ENCODE peak calls at places on chromosomes 6 and 20, in six cellular contexts. V is astrocyte of the spinal cord, F is IMR-90, C is fibroblast of lung, T is OCI-LY7, Y is psoas muscle. D is an unnamed sample.
A peak's percentile ranks its signal among the peaks of the same experiment; 100 is the strongest.

GRCh38 chr6:117976030-117976651 is 69.1 kb downstream of the SLC35F1 start:
- DNase-seq in V (peak; percentile 57), F (peak; percentile 44), Y (no peak), T (peak; percentile 53), C (peak; percentile 55), D (peak; percentile 63)

GRCh38 chr6:69622230-69622629 is 174.6 kb downstream of the LMBRD1 start:
- DNase-seq in Y (no peak), F (no peak), V (no peak), C (no peak), T (no peak), D (no peak)

GRCh38 chr6:45933855-45934254 is 81.8 kb downstream of the CLIC5 start:
- DNase-seq in C (no peak), V (peak; percentile 89), T (no peak), F (no peak), Y (no peak), D (no peak)

GRCh38 chr20:36491901-36492617 is 49.3 kb upstream of the MYL9 start:
- DNase-seq in T (peak; percentile 51), F (no peak), Y (no peak), C (no peak), V (peak; percentile 47), D (peak; percentile 80)

GRCh38 chr6:72788188-72788587 is 166.3 kb downstream of the KCNQ5 start:
- DNase-seq in T (no peak), F (peak; percentile 85), V (peak; percentile 64), Y (no peak), C (peak; percentile 36), D (peak; percentile 91)

GRCh38 chr6:72413884-72414283 is 208.0 kb upstream of the KCNQ5 start:
- DNase-seq in F (peak; percentile 76), C (no peak), V (no peak), T (no peak), Y (no peak), D (no peak)

GRCh38 chr6:97913721-97914120 is 630.7 kb upstream of the MMS22L start:
- DNase-seq in C (no peak), Y (no peak), V (no peak), F (no peak), T (no peak), D (no peak)

GRCh38 chr6:34360556-34360955 is 31.9 kb downstream of the NUDT3 start:
- DNase-seq in T (no peak), V (peak; percentile 79), Y (no peak), F (peak; percentile 80), C (peak; percentile 47), D (no peak)

GRCh38 chr6:106510090-106510970 is 119.0 kb downstream of the RTN4IP1 start:
- DNase-seq in Y (peak; percentile 29), F (no peak), V (peak; percentile 49), T (peak; percentile 92), C (peak; percentile 59), D (peak; percentile 95)

GRCh38 chr6:25623874-25624273 is 28.1 kb upstream of the SCGN start:
- DNase-seq in F (no peak), T (no peak), C (no peak), Y (no peak), V (no peak), D (no peak)

GRCh38 chr20:40744494-40745175 is 55.6 kb upstream of the MAFB start:
- DNase-seq in T (peak; percentile 82), F (no peak), C (no peak), V (no peak), Y (no peak), D (no peak)

GRCh38 chr20:1938464-1939269 is 43.5 kb downstream of the SIRPA start:
- DNase-seq in C (no peak), T (no peak), F (no peak), V (no peak), Y (no peak), D (no peak)

GRCh38 chr6:168011291-168011690 is 13.8 kb downstream of the KIF25 start:
- DNase-seq in C (no peak), Y (no peak), V (no peak), T (no peak), F (no peak), D (no peak)
- TF ChIP-seq CTCF in C (no peak), Y (no peak), V (no peak), T (no peak), F (no peak), D (no peak)

DNA sequence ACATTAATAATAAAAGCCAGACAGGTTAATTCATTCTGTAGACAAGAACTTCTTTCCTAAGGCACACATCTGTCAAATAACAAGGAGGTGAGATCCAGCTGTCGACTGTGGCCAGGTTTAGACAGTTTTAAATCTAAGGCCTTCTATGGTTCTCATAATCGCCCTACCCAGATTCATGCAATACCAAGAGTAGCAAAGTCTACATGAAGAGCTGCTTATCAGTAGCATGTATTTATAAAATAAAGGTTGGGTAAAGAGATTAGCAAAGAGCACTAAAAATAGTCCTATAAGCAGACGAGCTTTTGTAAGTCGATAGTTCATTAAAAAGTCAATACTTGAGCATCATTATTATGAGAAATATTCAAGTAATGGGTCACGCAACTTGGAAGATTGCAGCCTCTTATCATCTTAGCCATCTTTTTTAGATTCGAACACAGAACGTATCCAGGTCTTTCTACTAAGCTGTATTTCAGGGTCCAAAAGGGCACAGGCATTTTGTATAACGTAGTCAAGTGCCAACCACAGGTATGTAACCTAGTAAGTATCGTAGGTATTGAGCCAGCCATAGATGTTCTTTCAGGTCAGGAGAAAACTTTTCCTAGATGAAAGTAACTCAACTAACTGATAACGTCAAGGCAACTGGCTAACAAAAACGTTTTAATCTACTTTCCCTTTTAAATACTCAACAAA is 3.1 kb downstream of the CNKSR3 start:
- DNase-seq in F (no peak), V (no peak), T (no peak), Y (no peak), C (no peak), D (no peak)
- H3K4me3 ChIP-seq in F (no peak overlapping the region), V (no peak overlapping the region), T (no peak overlapping the region), Y (peak overlapping the region; percentile 81), C (peak overlapping the region; percentile 89), D (no peak overlapping the region)

GRCh38 chr6:13296536-13296997 is 31.8 kb downstream of the TBC1D7 start:
- DNase-seq in V (no peak), T (peak; percentile 92), C (no peak), F (no peak), Y (no peak), D (no peak)
- TF ChIP-seq CTCF in V (no peak), T (peak; percentile 58), C (no peak), F (no peak), Y (no peak), D (no peak)

GRCh38 chr6:148348778-148349177 is 6.1 kb downstream of the SASH1 start:
- DNase-seq in C (no peak), V (no peak), T (no peak), Y (no peak), F (no peak), D (no peak)

GRCh38 chr6:148348335-148348734 is 5.7 kb downstream of the SASH1 start:
- DNase-seq in V (no peak), Y (no peak), F (no peak), T (no peak), C (no peak), D (no peak)

GRCh38 chr6:148345578-148345977 is 2.9 kb downstream of the SASH1 start:
- DNase-seq in V (no peak), F (no peak), T (no peak), Y (no peak), C (no peak), D (no peak)

GRCh38 chr6:148349466-148349865 is 6.8 kb downstream of the SASH1 start:
- DNase-seq in C (no peak), T (no peak), F (no peak), V (no peak), Y (no peak), D (peak; percentile 52)

GRCh38 chr6:148347076-148348054 is 4.7 kb downstream of the SASH1 start:
- DNase-seq in C (no peak), T (no peak), Y (no peak), V (no peak), F (no peak), D (no peak)
- H3K4me3 ChIP-seq in C (no peak overlapping the region), T (no peak overlapping the region), Y (no peak overlapping the region), V (no peak overlapping the region), F (no peak overlapping the region), D (no peak overlapping the region)

DNA sequence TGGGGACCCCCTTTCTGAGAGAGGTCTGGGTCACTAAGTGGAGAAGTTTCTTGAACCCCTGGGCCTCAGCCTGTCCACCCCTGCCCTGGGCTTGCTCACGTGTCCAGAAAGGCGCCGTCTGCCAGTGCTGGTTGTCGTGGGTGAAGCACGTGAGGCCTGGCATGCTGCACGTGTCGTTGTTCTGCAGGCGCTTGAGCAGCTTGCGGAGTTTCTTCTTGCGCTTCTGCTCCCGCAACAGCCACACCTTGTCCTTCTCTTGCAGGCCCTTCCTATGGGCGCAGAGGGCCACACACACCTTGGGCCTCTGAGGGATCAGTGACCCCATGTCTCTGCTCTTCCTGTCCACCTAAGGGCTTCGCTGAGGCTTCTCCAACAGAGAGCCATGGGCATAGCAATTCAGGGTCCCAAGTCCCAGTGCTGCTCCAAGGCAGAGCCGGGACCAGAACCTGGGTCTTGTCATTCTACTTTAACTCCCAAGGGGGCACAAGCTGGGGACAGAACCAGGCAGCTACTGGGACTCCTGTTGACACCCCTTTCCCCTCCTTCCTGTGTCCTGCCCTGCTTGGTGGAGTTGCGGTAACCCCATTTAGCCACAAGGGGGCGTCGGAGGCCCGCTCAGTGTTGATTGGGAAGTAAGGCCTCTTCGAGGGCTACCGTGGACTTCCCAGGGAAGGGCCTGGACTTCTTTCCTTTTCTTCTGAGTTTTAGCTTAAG is 121.8 kb downstream of the SULF2 start:
- DNase-seq in V (peak; percentile 78), Y (peak; percentile 74), T (peak; percentile 65), F (peak; percentile 70), C (peak; percentile 76), D (peak; percentile 76)
- TF ChIP-seq CTCF in V (peak; percentile 98), Y (peak; percentile 94), T (peak; percentile 96), F (peak; percentile 92), C (peak; percentile 96), D (peak; percentile 93)